ENCODE peak calls at places on chromosomes 16 and 17, in four cellular contexts. One of them, this sample, is unnamed.

GRCh38 chr16:4612977-4613635 is 1.6 kb downstream of the UBALD1 start:
- DNase-seq in endothelial cell of umbilical vein: no peak
- DNase-seq in heart left ventricle: no peak
- DNase-seq in GM12878: no peak
- DNase-seq in this sample: no peak

GRCh38 chr16:28098959-28099945 is 35.7 kb upstream of the GSG1L start:
- DNase-seq in heart left ventricle: no peak
- DNase-seq in GM12878: no peak
- DNase-seq in endothelial cell of umbilical vein: no peak
- DNase-seq in this sample: no peak

GRCh38 chr16:71540-72341 is 690 bp downstream of the RHBDF1 start:
- DNase-seq in endothelial cell of umbilical vein: peak
- DNase-seq in heart left ventricle: peak
- DNase-seq in GM12878: no peak
- DNase-seq in this sample: peak

GRCh38 chr17:76241205-76241539 is 879 bp upstream of the RNF157 start:
- DNase-seq in endothelial cell of umbilical vein: no peak
- DNase-seq in GM12878: no peak
- DNase-seq in heart left ventricle: no peak
- DNase-seq in this sample: peak

GRCh38 chr17:74592087-74592990 is at the start of gene CD300LD:
- DNase-seq in endothelial cell of umbilical vein: no peak
- DNase-seq in GM12878: no peak
- DNase-seq in heart left ventricle: no peak
- DNase-seq in this sample: no peak

GRCh38 chr16:51592013-51592501 is 441.0 kb upstream of the SALL1 start:
- DNase-seq in endothelial cell of umbilical vein: no peak
- DNase-seq in GM12878: no peak
- DNase-seq in heart left ventricle: no peak
- DNase-seq in this sample: no peak

GRCh38 chr16:54651851-54652770 is 278.6 kb upstream of the IRX5 start:
- DNase-seq in heart left ventricle: no peak
- DNase-seq in GM12878: no peak
- DNase-seq in endothelial cell of umbilical vein: no peak
- DNase-seq in this sample: no peak

GRCh38 chr17:34499576-34499975 is 79.8 kb upstream of the TMEM132E start:
- DNase-seq in GM12878: no peak
- DNase-seq in endothelial cell of umbilical vein: peak
- DNase-seq in heart left ventricle: no peak
- DNase-seq in this sample: no peak

GRCh38 chr17:50767030-50767429 is 288 bp downstream of the ANKRD40CL start:
- DNase-seq in GM12878: no peak
- DNase-seq in heart left ventricle: no peak
- DNase-seq in endothelial cell of umbilical vein: no peak
- DNase-seq in this sample: no peak

GRCh38 chr17:32826076-32826475 is 50.8 kb downstream of the MYO1D start:
- DNase-seq in heart left ventricle: no peak
- DNase-seq in GM12878: no peak
- DNase-seq in endothelial cell of umbilical vein: no peak
- DNase-seq in this sample: no peak

GRCh38 chr16:72921620-72922019 is 126.3 kb downstream of the ZFHX3 start:
- DNase-seq in GM12878: no peak
- DNase-seq in endothelial cell of umbilical vein: no peak
- DNase-seq in heart left ventricle: peak
- DNase-seq in this sample: peak

GRCh38 chr16:72198021-72198420 is 26.1 kb upstream of the PMFBP1 start:
- DNase-seq in heart left ventricle: peak
- DNase-seq in endothelial cell of umbilical vein: peak
- DNase-seq in GM12878: no peak
- DNase-seq in this sample: peak

GRCh38 chr16:86302710-86303109 is 207.6 kb upstream of the FOXF1 start:
- DNase-seq in heart left ventricle: no peak
- DNase-seq in GM12878: no peak
- DNase-seq in endothelial cell of umbilical vein: no peak
- DNase-seq in this sample: no peak
- TF ChIP-seq POLR2A in heart left ventricle: no peak
- TF ChIP-seq POLR2A in GM12878: no peak
- TF ChIP-seq POLR2A in endothelial cell of umbilical vein: no peak
- TF ChIP-seq POLR2A in this sample: no peak

GRCh38 chr17:82200743-82201497 is 11.7 kb downstream of the CCDC57 start:
- DNase-seq in GM12878: no peak
- DNase-seq in endothelial cell of umbilical vein: no peak
- DNase-seq in heart left ventricle: no peak
- DNase-seq in this sample: no peak
- TF ChIP-seq POLR2A in GM12878: no peak
- TF ChIP-seq POLR2A in endothelial cell of umbilical vein: no peak
- TF ChIP-seq POLR2A in heart left ventricle: no peak
- TF ChIP-seq POLR2A in this sample: no peak

GRCh38 chr16:1333149-1333812 is at the start of gene BAIAP3:
- DNase-seq in GM12878: no peak
- DNase-seq in heart left ventricle: peak
- DNase-seq in endothelial cell of umbilical vein: no peak
- DNase-seq in this sample: peak
- TF ChIP-seq POLR2A in GM12878: peak
- TF ChIP-seq POLR2A in heart left ventricle: peak
- TF ChIP-seq POLR2A in endothelial cell of umbilical vein: no peak
- TF ChIP-seq POLR2A in this sample: no peak

GRCh38 chr16:62068747-62069146 is 32.5 kb upstream of the CDH8 start:
- DNase-seq in endothelial cell of umbilical vein: no peak
- DNase-seq in GM12878: no peak
- DNase-seq in heart left ventricle: no peak
- DNase-seq in this sample: peak
- TF ChIP-seq POLR2A in endothelial cell of umbilical vein: no peak
- TF ChIP-seq POLR2A in GM12878: no peak
- TF ChIP-seq POLR2A in heart left ventricle: no peak
- TF ChIP-seq POLR2A in this sample: no peak

DNA sequence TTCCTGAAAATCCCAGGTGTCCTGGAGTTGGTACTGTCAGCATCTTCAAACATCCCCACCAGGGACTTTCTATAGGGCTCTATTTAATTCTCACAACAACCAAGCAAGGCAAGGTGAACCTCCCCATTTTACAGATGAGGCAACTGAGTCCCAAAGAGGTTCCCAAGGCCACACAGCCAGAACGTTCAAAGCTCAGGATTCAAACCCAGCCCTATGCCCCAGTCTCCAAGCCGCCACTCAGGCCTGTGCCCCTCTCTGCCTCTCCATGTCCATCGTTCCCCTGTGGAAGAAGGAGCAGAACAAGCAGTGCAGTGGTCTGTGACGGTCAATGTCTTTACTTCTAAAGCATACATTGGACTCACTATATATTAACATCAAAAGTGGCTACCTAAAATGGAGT is 6.1 kb downstream of the ZNF319 start:
- DNase-seq in GM12878: no peak
- DNase-seq in endothelial cell of umbilical vein: no peak
- DNase-seq in heart left ventricle: no peak
- DNase-seq in this sample: no peak
- TF ChIP-seq POLR2A in GM12878: no peak
- TF ChIP-seq POLR2A in endothelial cell of umbilical vein: no peak
- TF ChIP-seq POLR2A in heart left ventricle: no peak
- TF ChIP-seq POLR2A in this sample: no peak

GRCh38 chr17:78143214-78144145 is 2.7 kb upstream of the C17orf99 start:
- DNase-seq in heart left ventricle: no peak
- DNase-seq in GM12878: no peak
- DNase-seq in endothelial cell of umbilical vein: no peak
- DNase-seq in this sample: no peak

GRCh38 chr17:78146471-78146869 is 285 bp downstream of the C17orf99 start:
- DNase-seq in endothelial cell of umbilical vein: no peak
- DNase-seq in heart left ventricle: no peak
- DNase-seq in GM12878: no peak
- DNase-seq in this sample: no peak

GRCh38 chr17:78142113-78142861 is 3.9 kb upstream of the C17orf99 start:
- DNase-seq in heart left ventricle: no peak
- DNase-seq in endothelial cell of umbilical vein: no peak
- DNase-seq in GM12878: no peak
- DNase-seq in this sample: no peak

GRCh38 chr17:78144736-78145641 is 1.2 kb upstream of the C17orf99 start:
- DNase-seq in endothelial cell of umbilical vein: no peak
- DNase-seq in heart left ventricle: no peak
- DNase-seq in GM12878: no peak
- DNase-seq in this sample: peak

GRCh38 chr17:78144146-78144719 is 2.0 kb upstream of the C17orf99 start:
- DNase-seq in endothelial cell of umbilical vein: peak
- DNase-seq in heart left ventricle: peak
- DNase-seq in GM12878: no peak
- DNase-seq in this sample: peak
- TF ChIP-seq POLR2A in endothelial cell of umbilical vein: no peak
- TF ChIP-seq POLR2A in heart left ventricle: no peak
- TF ChIP-seq POLR2A in GM12878: peak
- TF ChIP-seq POLR2A in this sample: no peak